ENCODE peak calls at places on chromosomes 3 and 15, in five cellular contexts. One of them, this sample, is unnamed.

GRCh38 chr3:146065573-146066006 is 95.4 kb downstream of the PLOD2 start:
- DNase-seq in AG04450: peak; percentile 48
- DNase-seq in effector memory CD8-positive, alpha-beta T cell: no peak
- DNase-seq in activated gamma-delta T cell treated with Interleukin-2 at 50 U/mL for 16 hours: no peak
- DNase-seq in cardiac fibroblast: peak; percentile 84
- DNase-seq in this sample: no peak

GRCh38 chr15:84816694-84817460 is at the start of gene ALPK3:
- DNase-seq in AG04450: no peak
- DNase-seq in effector memory CD8-positive, alpha-beta T cell: no peak
- DNase-seq in activated gamma-delta T cell treated with Interleukin-2 at 50 U/mL for 16 hours: no peak
- DNase-seq in cardiac fibroblast: no peak
- DNase-seq in this sample: no peak

GRCh38 chr15:98843844-98844243 is 163.7 kb downstream of the PGPEP1L start:
- DNase-seq in AG04450: no peak
- DNase-seq in effector memory CD8-positive, alpha-beta T cell: no peak
- DNase-seq in activated gamma-delta T cell treated with Interleukin-2 at 50 U/mL for 16 hours: no peak
- DNase-seq in cardiac fibroblast: no peak
- DNase-seq in this sample: no peak

GRCh38 chr3:136142592-136142991 is 53.5 kb downstream of the MSL2 start:
- DNase-seq in AG04450: peak; percentile 43
- DNase-seq in effector memory CD8-positive, alpha-beta T cell: no peak
- DNase-seq in activated gamma-delta T cell treated with Interleukin-2 at 50 U/mL for 16 hours: no peak
- DNase-seq in cardiac fibroblast: peak; percentile 83
- DNase-seq in this sample: peak; percentile 39

GRCh38 chr3:195548496-195548895 is 5.4 kb upstream of the PPP1R2 start:
- DNase-seq in AG04450: no peak
- DNase-seq in effector memory CD8-positive, alpha-beta T cell: no peak
- DNase-seq in activated gamma-delta T cell treated with Interleukin-2 at 50 U/mL for 16 hours: no peak
- DNase-seq in cardiac fibroblast: no peak
- DNase-seq in this sample: no peak

GRCh38 chr3:66200786-66201185 is 20.0 kb upstream of the SLC25A26 start:
- DNase-seq in AG04450: no peak
- DNase-seq in effector memory CD8-positive, alpha-beta T cell: no peak
- DNase-seq in activated gamma-delta T cell treated with Interleukin-2 at 50 U/mL for 16 hours: no peak
- DNase-seq in cardiac fibroblast: no peak
- DNase-seq in this sample: no peak

GRCh38 chr3:78994174-78995027 is 773.4 kb downstream of the ROBO1 start:
- DNase-seq in AG04450: no peak
- DNase-seq in effector memory CD8-positive, alpha-beta T cell: no peak
- DNase-seq in activated gamma-delta T cell treated with Interleukin-2 at 50 U/mL for 16 hours: no peak
- DNase-seq in cardiac fibroblast: no peak
- DNase-seq in this sample: no peak

GRCh38 chr3:86547697-86548096 is 443.3 kb downstream of the VGLL3 start:
- DNase-seq in AG04450: no peak
- DNase-seq in effector memory CD8-positive, alpha-beta T cell: no peak
- DNase-seq in activated gamma-delta T cell treated with Interleukin-2 at 50 U/mL for 16 hours: no peak
- DNase-seq in cardiac fibroblast: no peak
- DNase-seq in this sample: no peak

GRCh38 chr15:99335508-99335907 is 84.2 kb downstream of the LRRC28 start:
- DNase-seq in AG04450: no peak
- DNase-seq in effector memory CD8-positive, alpha-beta T cell: no peak
- DNase-seq in activated gamma-delta T cell treated with Interleukin-2 at 50 U/mL for 16 hours: no peak
- DNase-seq in cardiac fibroblast: peak; percentile 4
- DNase-seq in this sample: no peak

GRCh38 chr15:58761010-58761388 is 10.1 kb upstream of the MINDY2 start:
- DNase-seq in AG04450: no peak
- DNase-seq in effector memory CD8-positive, alpha-beta T cell: no peak
- DNase-seq in activated gamma-delta T cell treated with Interleukin-2 at 50 U/mL for 16 hours: peak; percentile 11
- DNase-seq in cardiac fibroblast: no peak
- DNase-seq in this sample: no peak

GRCh38 chr3:49530231-49530630 is 24.0 kb upstream of the BSN start:
- DNase-seq in AG04450: no peak
- DNase-seq in effector memory CD8-positive, alpha-beta T cell: no peak
- DNase-seq in activated gamma-delta T cell treated with Interleukin-2 at 50 U/mL for 16 hours: no peak
- DNase-seq in cardiac fibroblast: no peak
- DNase-seq in this sample: no peak

GRCh38 chr3:88231632-88232031 is 81.9 kb downstream of the C3orf38 start:
- DNase-seq in AG04450: no peak
- DNase-seq in effector memory CD8-positive, alpha-beta T cell: no peak
- DNase-seq in activated gamma-delta T cell treated with Interleukin-2 at 50 U/mL for 16 hours: no peak
- DNase-seq in cardiac fibroblast: no peak
- DNase-seq in this sample: no peak

GRCh38 chr15:68424754-68425390 is 7.1 kb downstream of the ITGA11 start:
- DNase-seq in AG04450: no peak
- DNase-seq in effector memory CD8-positive, alpha-beta T cell: no peak
- DNase-seq in activated gamma-delta T cell treated with Interleukin-2 at 50 U/mL for 16 hours: no peak
- DNase-seq in cardiac fibroblast: no peak
- DNase-seq in this sample: no peak

GRCh38 chr15:34233614-34234013 is 8.8 kb downstream of the EMC4 start:
- DNase-seq in AG04450: no peak
- DNase-seq in effector memory CD8-positive, alpha-beta T cell: no peak
- DNase-seq in activated gamma-delta T cell treated with Interleukin-2 at 50 U/mL for 16 hours: no peak
- DNase-seq in cardiac fibroblast: no peak
- DNase-seq in this sample: no peak